ENCODE peak calls at places on chromosomes 2 and 18, in nine cellular contexts. B, C, K, M, I, H, L, S and T are unnamed samples.

GRCh38 chr2:114537777-114538176 is 95.3 kb downstream of the DPP10 start:
- DNase-seq in B (no peak), C (no peak), K (no peak), M (no peak), I (no peak), H (no peak), L (no peak), S (no peak), T (no peak)

GRCh38 chr2:38549851-38550250 is 52.9 kb downstream of the HNRNPLL start:
- DNase-seq in B (no peak), C (no peak), K (no peak), M (no peak), I (no peak), H (no peak), L (no peak), S (no peak), T (no peak)

GRCh38 chr2:9781252-9781651 is 62.0 kb upstream of the TAF1B start:
- DNase-seq in B (no peak), C (no peak), K (no peak), M (no peak), I (no peak), H (no peak), L (no peak), S (no peak), T (no peak)

GRCh38 chr2:164784376-164784775 is 57.2 kb downstream of the COBLL1 start:
- DNase-seq in B (no peak), C (no peak), K (no peak), M (no peak), I (no peak), H (no peak), L (no peak), S (peak), T (peak)

GRCh38 chr2:48248251-48248933 is 281.6 kb upstream of the STON1 start:
- DNase-seq in B (no peak), C (peak), K (no peak), M (no peak), I (no peak), H (peak), L (peak), S (peak), T (peak)

GRCh38 chr2:225573603-225574002 is 174.1 kb downstream of the NYAP2 start:
- DNase-seq in B (no peak), C (no peak), K (no peak), M (no peak), I (no peak), H (no peak), L (no peak), S (no peak), T (no peak)

GRCh38 chr2:48312126-48312525 is 217.8 kb upstream of the STON1 start:
- DNase-seq in B (no peak), C (no peak), K (no peak), M (no peak), I (no peak), H (no peak), L (no peak), S (no peak), T (peak)

GRCh38 chr18:79493211-79493800 is 97.6 kb downstream of the NFATC1 start:
- DNase-seq in B (peak), C (no peak), K (peak), M (peak), I (peak), H (no peak), L (no peak), S (no peak), T (no peak)

GRCh38 chr2:241842620-241843211 is 16.0 kb downstream of the PDCD1 start:
- DNase-seq in B (no peak), C (no peak), K (no peak), M (peak), I (no peak), H (no peak), L (peak), S (no peak), T (no peak)

GRCh38 chr2:236570081-236570979 is 705 bp downstream of the ACKR3 start:
- DNase-seq in B (no peak), C (no peak), K (no peak), M (no peak), I (no peak), H (no peak), L (peak), S (peak), T (no peak)

GRCh38 chr2:9980520-9980919 is 29.0 kb downstream of the GRHL1 start:
- DNase-seq in B (no peak), C (no peak), K (no peak), M (no peak), I (no peak), H (no peak), L (no peak), S (no peak), T (peak)

GRCh38 chr18:35564795-35565453 is 16.6 kb upstream of the GALNT1 start:
- DNase-seq in B (no peak), C (no peak), K (no peak), M (no peak), I (no peak), H (no peak), L (peak), S (no peak), T (no peak)

GRCh38 chr2:48339451-48339850 is 190.5 kb upstream of the STON1 start:
- DNase-seq in B (no peak), C (peak), K (no peak), M (no peak), I (no peak), H (no peak), L (no peak), S (no peak), T (peak)

GRCh38 chr2:39837856-39838453 is 58.9 kb upstream of the THUMPD2 start:
- DNase-seq in B (no peak), C (peak), K (no peak), M (no peak), I (no peak), H (peak), L (peak), S (peak), T (peak)

GRCh38 chr2:195531754-195532153 is 125.3 kb upstream of the SLC39A10 start:
- DNase-seq in B (no peak), C (peak), K (no peak), M (no peak), I (no peak), H (no peak), L (no peak), S (peak), T (peak)

GRCh38 chr2:145910416-145910815 is 1390.5 kb upstream of the ZEB2 start:
- DNase-seq in B (no peak), C (no peak), K (no peak), M (no peak), I (no peak), H (no peak), L (peak), S (no peak), T (no peak)

GRCh38 chr2:208101716-208102631 is 22.4 kb downstream of the CRYGD start:
- DNase-seq in B (no peak), C (peak), K (no peak), M (no peak), I (no peak), H (no peak), L (no peak), S (peak), T (peak)

GRCh38 chr2:129253461-129253812 is 726.0 kb upstream of the RAB6C start:
- DNase-seq in B (peak), C (no peak), K (no peak), M (no peak), I (no peak), H (no peak), L (peak), S (no peak), T (no peak)
- TF ChIP-seq CTCF in B (no peak), C (no peak), K (peak), M (peak), I (peak), H (no peak), L (peak), S (peak), T (no peak)

GRCh38 chr2:73984922-73985317 is 210 bp downstream of the TET3 start:
- DNase-seq in B (no peak), C (no peak), K (peak), M (peak), I (peak), H (no peak), L (no peak), S (no peak), T (no peak)
- H3K4me3 ChIP-seq in B (peak), C (peak), K (no peak), M (peak), I (peak), H (peak), L (no peak), S (peak), T (no peak)

GRCh38 chr2:34567128-34567527 is 968.0 kb upstream of the FAM98A start:
- DNase-seq in B (no peak), C (no peak), K (no peak), M (no peak), I (no peak), H (no peak), L (no peak), S (no peak), T (no peak)

GRCh38 chr2:34570266-34570872 is 971.3 kb upstream of the FAM98A start:
- DNase-seq in B (no peak), C (no peak), K (no peak), M (no peak), I (no peak), H (no peak), L (peak), S (no peak), T (peak)
- TF ChIP-seq CTCF in B (peak), C (no peak), K (no peak), M (no peak), I (peak), H (no peak), L (peak), S (no peak), T (no peak)

DNA sequence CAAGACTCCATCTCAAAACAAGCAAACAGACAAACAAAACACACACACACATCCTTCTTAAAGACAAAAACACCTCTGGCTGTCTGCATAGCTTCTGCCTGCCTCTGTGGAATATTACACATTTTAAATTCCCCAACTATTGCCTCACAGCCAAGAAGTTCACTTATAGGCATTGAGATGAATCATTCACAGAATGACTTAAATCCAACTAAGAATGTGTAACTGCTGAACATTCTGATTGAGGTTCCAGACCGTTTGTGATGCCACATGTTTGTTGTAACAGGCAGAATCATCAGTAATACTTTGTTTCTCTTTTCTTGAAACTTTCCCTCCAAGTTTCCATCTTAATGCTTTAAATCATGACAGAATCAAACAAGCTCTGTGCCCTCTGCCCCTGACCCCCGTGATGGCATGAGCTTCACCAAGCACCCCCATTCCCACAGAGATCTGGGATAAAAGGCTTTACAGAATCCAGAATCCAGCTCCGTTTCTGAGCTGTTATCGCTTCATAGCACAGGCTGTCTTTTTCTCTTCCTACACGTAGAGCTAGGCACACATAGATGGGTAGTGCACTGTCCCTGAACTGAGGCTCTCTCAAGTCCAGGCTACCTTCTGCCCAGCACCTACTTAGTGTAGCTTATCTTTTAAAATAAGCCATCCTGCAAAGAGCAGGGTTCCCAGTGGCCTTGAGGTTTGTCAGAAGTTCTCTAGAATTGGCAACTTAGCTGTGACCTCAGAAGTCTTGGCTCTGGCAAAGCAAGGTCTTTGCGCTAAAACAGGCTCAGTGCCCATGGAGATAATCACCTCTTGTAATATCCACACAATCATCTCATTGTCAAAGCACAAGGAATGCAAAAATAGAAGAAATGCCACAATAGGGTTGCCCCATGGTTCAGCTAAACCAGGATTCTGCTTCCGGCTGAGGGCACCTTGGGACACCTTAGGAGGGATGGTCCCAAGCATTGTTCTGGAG is 32.9 kb downstream of the EPAS1 start:
- DNase-seq in B (no peak), C (peak), K (peak), M (no peak), I (no peak), H (peak), L (no peak), S (peak), T (peak)
- H3K4me3 ChIP-seq in B (no peak), C (no peak), K (no peak), M (no peak), I (peak), H (peak), L (no peak), S (no peak), T (no peak)

GRCh38 chr2:22043784-22044183 is 920.0 kb downstream of the TDRD15 start:
- DNase-seq in B (no peak), C (no peak), K (no peak), M (no peak), I (no peak), H (no peak), L (no peak), S (no peak), T (no peak)
- TF ChIP-seq CTCF in B (no peak), C (no peak), K (no peak), M (no peak), I (no peak), H (no peak), L (no peak), S (no peak), T (no peak)